ENCODE peak calls at places on chromosomes 6 and 20, in eight cellular contexts. R is RWPE2; O is colonic mucosa; S is SJSA1; M is tibial artery; J is coronary artery; G is CD4-positive, CD25-positive, alpha-beta regulatory T cell; V is aorta. D is an unnamed sample.

GRCh38 chr20:50746138-50746940 is 15.0 kb downstream of the PARD6B start:
- DNase-seq in R (no peak), O (peak), S (no peak), M (no peak), J (no peak), G (no peak), V (no peak), D (peak)

GRCh38 chr20:42191140-42191860 is 573.1 kb upstream of the CHD6 start:
- DNase-seq in R (no peak), O (no peak), S (no peak), M (no peak), J (no peak), G (no peak), V (no peak), D (peak)

GRCh38 chr6:14117158-14118090 is at the start of gene CD83:
- DNase-seq in R (no peak), O (peak), S (peak), M (no peak), J (peak), G (peak), V (peak), D (peak)

GRCh38 chr6:19472850-19473249 is 364.3 kb upstream of the ID4 start:
- DNase-seq in R (no peak), O (no peak), S (no peak), M (no peak), J (no peak), G (no peak), V (no peak), D (no peak)

GRCh38 chr6:129368970-129369369 is 341.0 kb downstream of the ARHGAP18 start:
- DNase-seq in R (no peak), O (no peak), S (no peak), M (no peak), J (no peak), G (no peak), V (no peak), D (no peak)

GRCh38 chr6:5261545-5262109 is 314 bp downstream of the FARS2 start:
- DNase-seq in R (no peak), O (no peak), S (no peak), M (no peak), J (no peak), G (no peak), V (no peak), D (no peak)

GRCh38 chr20:38722708-38723068 is 1.6 kb upstream of the SLC32A1 start:
- DNase-seq in R (peak), O (no peak), S (no peak), M (no peak), J (no peak), G (no peak), V (no peak), D (no peak)

GRCh38 chr20:33602826-33603590 is 59.1 kb upstream of the C20orf144 start:
- DNase-seq in R (no peak), O (no peak), S (no peak), M (no peak), J (no peak), G (no peak), V (no peak), D (no peak)

GRCh38 chr6:158083687-158084325 is 84.3 kb downstream of the SERAC1 start:
- DNase-seq in R (no peak), O (no peak), S (no peak), M (no peak), J (no peak), G (no peak), V (no peak), D (no peak)

GRCh38 chr6:32118782-32119628 is 9.0 kb downstream of the ATF6B start:
- DNase-seq in R (no peak), O (peak), S (peak), M (peak), J (no peak), G (peak), V (peak), D (peak)
- H3K27ac ChIP-seq in R (no peak), O (peak), S (no peak), M (peak), J (no peak), G (no peak), V (no peak), D (peak)

GRCh38 chr20:2112910-2113309 is 11.3 kb downstream of the STK35 start:
- DNase-seq in R (no peak), O (no peak), S (no peak), M (peak), J (no peak), G (no peak), V (no peak), D (no peak)

GRCh38 chr20:2114106-2114505 is 12.5 kb downstream of the STK35 start:
- DNase-seq in R (no peak), O (no peak), S (no peak), M (no peak), J (no peak), G (no peak), V (no peak), D (no peak)

GRCh38 chr20:2114560-2114959 is 12.9 kb downstream of the STK35 start:
- DNase-seq in R (no peak), O (no peak), S (no peak), M (no peak), J (no peak), G (no peak), V (no peak), D (no peak)

GRCh38 chr20:2116170-2116940 is 14.7 kb downstream of the STK35 start:
- DNase-seq in R (no peak), O (no peak), S (no peak), M (peak), J (peak), G (no peak), V (no peak), D (no peak)

GRCh38 chr20:2114990-2115681 is 13.5 kb downstream of the STK35 start:
- DNase-seq in R (no peak), O (peak), S (no peak), M (peak), J (no peak), G (no peak), V (no peak), D (peak)
- H3K27ac ChIP-seq in R (no peak), O (no peak), S (peak), M (no peak), J (no peak), G (no peak), V (no peak), D (peak)

GRCh38 chr6:128161839-128162238 is 261.0 kb upstream of the THEMIS start:
- DNase-seq in R (no peak), O (no peak), S (no peak), M (no peak), J (no peak), G (no peak), V (no peak), D (no peak)
- H3K27ac ChIP-seq in R (no peak), O (no peak), S (no peak), M (no peak), J (no peak), G (no peak), V (no peak), D (no peak)

GRCh38 chr6:68636710-68637470 is 1.8 kb downstream of the ADGRB3 start:
- DNase-seq in R (no peak), O (no peak), S (no peak), M (no peak), J (no peak), G (no peak), V (no peak), D (no peak)
- H3K27ac ChIP-seq in R (no peak), O (no peak), S (no peak), M (no peak), J (peak), G (no peak), V (no peak), D (no peak)

DNA sequence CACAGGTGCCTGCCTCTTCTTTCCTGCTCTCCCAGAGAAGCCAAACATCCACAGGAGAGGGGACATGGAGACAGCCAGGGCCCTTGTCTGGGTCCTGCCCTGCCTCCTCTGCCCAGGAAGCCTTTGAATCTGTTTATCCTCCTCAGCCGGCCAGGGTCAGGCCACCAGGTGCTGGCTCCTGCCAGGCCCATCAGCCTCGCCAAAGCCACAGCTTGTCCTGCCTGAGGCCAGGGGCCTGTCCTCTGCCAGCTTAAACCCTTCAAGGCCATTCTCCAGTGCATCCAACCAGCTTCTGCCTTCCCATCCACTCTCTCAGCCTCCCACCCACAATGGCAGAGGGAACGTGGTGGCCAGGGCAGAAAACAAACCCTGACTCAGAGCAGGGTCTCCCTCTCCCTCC is 254.6 kb downstream of the ANKRD60 start:
- DNase-seq in R (no peak), O (no peak), S (no peak), M (no peak), J (no peak), G (no peak), V (no peak), D (no peak)
- H3K27ac ChIP-seq in R (no peak), O (no peak), S (no peak), M (no peak), J (no peak), G (no peak), V (no peak), D (no peak)

GRCh38 chr6:39130691-39131090 is 15.7 kb upstream of the SAYSD1 start:
- DNase-seq in R (no peak), O (no peak), S (no peak), M (no peak), J (no peak), G (no peak), V (no peak), D (no peak)

GRCh38 chr6:39128832-39129231 is 13.8 kb upstream of the SAYSD1 start:
- DNase-seq in R (no peak), O (no peak), S (no peak), M (no peak), J (no peak), G (no peak), V (no peak), D (no peak)

GRCh38 chr6:39124114-39124513 is 9.1 kb upstream of the SAYSD1 start:
- DNase-seq in R (no peak), O (no peak), S (no peak), M (no peak), J (no peak), G (no peak), V (no peak), D (no peak)

DNA sequence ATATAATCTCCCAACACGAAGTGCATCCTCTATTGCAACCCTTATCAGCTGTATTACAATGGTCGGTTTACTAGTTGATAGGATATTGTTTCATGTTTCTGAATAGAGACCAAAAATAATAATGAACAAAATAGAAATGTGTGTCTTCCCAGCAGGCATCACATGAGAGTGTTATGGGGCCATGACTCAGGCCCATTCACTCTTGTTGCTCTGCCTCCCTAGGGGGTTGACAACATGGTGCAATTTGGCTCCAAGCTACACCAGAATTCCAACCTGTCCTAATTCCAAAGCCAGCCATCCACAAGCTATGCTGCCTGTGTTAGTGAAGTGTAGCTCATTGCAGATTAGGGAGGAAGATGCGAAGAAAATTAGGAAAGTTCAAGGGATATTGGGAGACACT is 13.1 kb upstream of the SAYSD1 start:
- DNase-seq in R (no peak), O (no peak), S (no peak), M (no peak), J (no peak), G (no peak), V (no peak), D (no peak)
- H3K27ac ChIP-seq in R (no peak), O (no peak), S (no peak), M (no peak), J (no peak), G (no peak), V (no peak), D (no peak)

D was measured in hepatocyte.